ENCODE peak calls at places on chromosome 19, in six cellular contexts. O is iPS DF 19.7; G is effector CD4-positive, alpha-beta T cell; T is progenitor cell of endocrine pancreas; J is tibial artery; F is mammary epithelial cell. K is an unnamed sample.
A peak's percentile ranks its signal among the peaks of the same experiment; 100 is the strongest.

GRCh38 chr19:1566392-1567115 is 1.6 kb downstream of the MEX3D start:
- DNase-seq in F (peak; percentile 77), O (no peak), T (peak; percentile 59), G (no peak), J (peak; percentile 77), K (peak; percentile 62)

GRCh38 chr19:4557186-4557970 is 2.1 kb downstream of the SEMA6B start:
- DNase-seq in O (no peak), F (no peak), J (no peak), G (no peak), T (no peak), K (no peak)

GRCh38 chr19:46841458-46842083 is 9.1 kb downstream of the AP2S1 start:
- DNase-seq in F (peak; percentile 62), O (no peak), J (peak; percentile 93), G (no peak), T (no peak), K (no peak)

GRCh38 chr19:27777242-27777641 is 1435.7 kb downstream of the UQCRFS1 start:
- DNase-seq in F (no peak), J (no peak), T (no peak), G (no peak), O (no peak), K (no peak)

GRCh38 chr19:47598407-47599349 is 10.3 kb upstream of the BICRA start:
- DNase-seq in O (peak; percentile 89), F (peak; percentile 92), T (no peak), G (no peak), J (peak; percentile 89), K (peak; percentile 97)

GRCh38 chr19:16288544-16288943 is 36.1 kb upstream of the KLF2 start:
- DNase-seq in J (no peak), F (no peak), O (no peak), T (no peak), G (no peak), K (no peak)

GRCh38 chr19:55257461-55258411 is 1.1 kb downstream of the PPP6R1 start:
- DNase-seq in T (no peak), G (no peak), F (peak; percentile 35), O (no peak), J (no peak), K (peak; percentile 50)

GRCh38 chr19:34319785-34320184 is 45.2 kb upstream of the GPI start:
- DNase-seq in T (no peak), G (no peak), F (peak; percentile 35), J (no peak), O (no peak), K (no peak)

GRCh38 chr19:20968092-20968491 is 45.0 kb downstream of the ZNF85 start:
- DNase-seq in F (peak; percentile 4), G (no peak), J (no peak), O (no peak), T (no peak), K (no peak)

GRCh38 chr19:37778613-37779138 is 710 bp downstream of the ZNF573 start:
- DNase-seq in F (peak; percentile 32), G (no peak), J (no peak), O (no peak), T (no peak), K (peak; percentile 26)

K was measured in RWPE1.